ENCODE peak calls at places on chromosomes 12 and 14, in nine cellular contexts. One of them, this sample, is unnamed.

GRCh38 chr14:59422069-59422881 is 42.9 kb downstream of the GPR135 start:
- DNase-seq in RWPE1: no peak
- DNase-seq in SJSA1: no peak
- DNase-seq in epithelial cell of esophagus: no peak
- DNase-seq in neural crest cell: no peak
- DNase-seq in hippocampal formation: no peak
- DNase-seq in stimulated activated CD8-positive, alpha-beta memory T cell treated with anti-CD3 and anti-CD28 coated beads, Interleukin-15, amount 100 ng/mL, for 24 hours: no peak
- DNase-seq in HFF-Myc: no peak
- DNase-seq in NCI-H2081: no peak
- DNase-seq in this sample: no peak

GRCh38 chr14:65728604-65729003 is 316.1 kb downstream of the FUT8 start:
- DNase-seq in hippocampal formation: no peak
- DNase-seq in SJSA1: no peak
- DNase-seq in stimulated activated CD8-positive, alpha-beta memory T cell treated with anti-CD3 and anti-CD28 coated beads, Interleukin-15, amount 100 ng/mL, for 24 hours: no peak
- DNase-seq in NCI-H2081: no peak
- DNase-seq in epithelial cell of esophagus: no peak
- DNase-seq in HFF-Myc: no peak
- DNase-seq in neural crest cell: no peak
- DNase-seq in RWPE1: no peak
- DNase-seq in this sample: no peak

GRCh38 chr14:61749867-61750266 is 12.4 kb upstream of the SNAPC1 start:
- DNase-seq in HFF-Myc: no peak
- DNase-seq in hippocampal formation: no peak
- DNase-seq in NCI-H2081: peak
- DNase-seq in RWPE1: no peak
- DNase-seq in SJSA1: no peak
- DNase-seq in stimulated activated CD8-positive, alpha-beta memory T cell treated with anti-CD3 and anti-CD28 coated beads, Interleukin-15, amount 100 ng/mL, for 24 hours: no peak
- DNase-seq in neural crest cell: no peak
- DNase-seq in epithelial cell of esophagus: peak
- DNase-seq in this sample: no peak

GRCh38 chr12:18296909-18297280 is 35.6 kb downstream of the PIK3C2G start:
- DNase-seq in neural crest cell: no peak
- DNase-seq in HFF-Myc: no peak
- DNase-seq in NCI-H2081: no peak
- DNase-seq in SJSA1: peak
- DNase-seq in hippocampal formation: no peak
- DNase-seq in stimulated activated CD8-positive, alpha-beta memory T cell treated with anti-CD3 and anti-CD28 coated beads, Interleukin-15, amount 100 ng/mL, for 24 hours: no peak
- DNase-seq in epithelial cell of esophagus: no peak
- DNase-seq in RWPE1: no peak
- DNase-seq in this sample: no peak

GRCh38 chr14:81176224-81176623 is 44.5 kb downstream of the GTF2A1 start:
- DNase-seq in HFF-Myc: no peak
- DNase-seq in stimulated activated CD8-positive, alpha-beta memory T cell treated with anti-CD3 and anti-CD28 coated beads, Interleukin-15, amount 100 ng/mL, for 24 hours: no peak
- DNase-seq in epithelial cell of esophagus: no peak
- DNase-seq in NCI-H2081: no peak
- DNase-seq in RWPE1: no peak
- DNase-seq in neural crest cell: no peak
- DNase-seq in hippocampal formation: peak
- DNase-seq in SJSA1: no peak
- DNase-seq in this sample: no peak

GRCh38 chr14:67820428-67820881 is 876 bp downstream of the RAD51B start:
- DNase-seq in hippocampal formation: no peak
- DNase-seq in epithelial cell of esophagus: peak
- DNase-seq in HFF-Myc: no peak
- DNase-seq in RWPE1: peak
- DNase-seq in NCI-H2081: no peak
- DNase-seq in stimulated activated CD8-positive, alpha-beta memory T cell treated with anti-CD3 and anti-CD28 coated beads, Interleukin-15, amount 100 ng/mL, for 24 hours: no peak
- DNase-seq in SJSA1: peak
- DNase-seq in neural crest cell: no peak
- DNase-seq in this sample: no peak

GRCh38 chr12:105738036-105738435 is 400.7 kb downstream of the NUAK1 start:
- DNase-seq in neural crest cell: no peak
- DNase-seq in epithelial cell of esophagus: peak
- DNase-seq in RWPE1: no peak
- DNase-seq in HFF-Myc: no peak
- DNase-seq in hippocampal formation: no peak
- DNase-seq in stimulated activated CD8-positive, alpha-beta memory T cell treated with anti-CD3 and anti-CD28 coated beads, Interleukin-15, amount 100 ng/mL, for 24 hours: no peak
- DNase-seq in NCI-H2081: no peak
- DNase-seq in SJSA1: peak
- DNase-seq in this sample: no peak

GRCh38 chr12:111773801-111774551 is 7.2 kb downstream of the ALDH2 start:
- DNase-seq in HFF-Myc: peak
- DNase-seq in RWPE1: peak
- DNase-seq in hippocampal formation: peak
- DNase-seq in NCI-H2081: no peak
- DNase-seq in stimulated activated CD8-positive, alpha-beta memory T cell treated with anti-CD3 and anti-CD28 coated beads, Interleukin-15, amount 100 ng/mL, for 24 hours: no peak
- DNase-seq in SJSA1: peak
- DNase-seq in epithelial cell of esophagus: peak
- DNase-seq in neural crest cell: no peak
- DNase-seq in this sample: no peak

GRCh38 chr12:97464241-97465011 is 1.8 kb downstream of the RMST start:
- DNase-seq in neural crest cell: peak
- DNase-seq in RWPE1: no peak
- DNase-seq in stimulated activated CD8-positive, alpha-beta memory T cell treated with anti-CD3 and anti-CD28 coated beads, Interleukin-15, amount 100 ng/mL, for 24 hours: no peak
- DNase-seq in epithelial cell of esophagus: no peak
- DNase-seq in SJSA1: no peak
- DNase-seq in hippocampal formation: no peak
- DNase-seq in HFF-Myc: no peak
- DNase-seq in NCI-H2081: peak
- DNase-seq in this sample: no peak

GRCh38 chr14:66003082-66003740 is 483.0 kb upstream of the CCDC196 start:
- DNase-seq in stimulated activated CD8-positive, alpha-beta memory T cell treated with anti-CD3 and anti-CD28 coated beads, Interleukin-15, amount 100 ng/mL, for 24 hours: no peak
- DNase-seq in neural crest cell: no peak
- DNase-seq in RWPE1: peak
- DNase-seq in HFF-Myc: no peak
- DNase-seq in hippocampal formation: no peak
- DNase-seq in SJSA1: no peak
- DNase-seq in epithelial cell of esophagus: peak
- DNase-seq in NCI-H2081: no peak
- DNase-seq in this sample: no peak

GRCh38 chr12:43278268-43278832 is 273.7 kb downstream of the ADAMTS20 start:
- DNase-seq in neural crest cell: no peak
- DNase-seq in RWPE1: no peak
- DNase-seq in NCI-H2081: no peak
- DNase-seq in hippocampal formation: no peak
- DNase-seq in epithelial cell of esophagus: peak
- DNase-seq in stimulated activated CD8-positive, alpha-beta memory T cell treated with anti-CD3 and anti-CD28 coated beads, Interleukin-15, amount 100 ng/mL, for 24 hours: no peak
- DNase-seq in HFF-Myc: no peak
- DNase-seq in SJSA1: no peak
- DNase-seq in this sample: no peak

GRCh38 chr12:21659383-21659782 is 1.7 kb upstream of the LDHB start:
- DNase-seq in SJSA1: no peak
- DNase-seq in NCI-H2081: no peak
- DNase-seq in stimulated activated CD8-positive, alpha-beta memory T cell treated with anti-CD3 and anti-CD28 coated beads, Interleukin-15, amount 100 ng/mL, for 24 hours: no peak
- DNase-seq in hippocampal formation: no peak
- DNase-seq in epithelial cell of esophagus: no peak
- DNase-seq in RWPE1: no peak
- DNase-seq in neural crest cell: no peak
- DNase-seq in HFF-Myc: no peak
- DNase-seq in this sample: no peak

GRCh38 chr14:89372156-89372555 is 44.9 kb downstream of the FOXN3 start:
- DNase-seq in HFF-Myc: no peak
- DNase-seq in epithelial cell of esophagus: no peak
- DNase-seq in SJSA1: no peak
- DNase-seq in NCI-H2081: no peak
- DNase-seq in RWPE1: no peak
- DNase-seq in neural crest cell: no peak
- DNase-seq in hippocampal formation: no peak
- DNase-seq in stimulated activated CD8-positive, alpha-beta memory T cell treated with anti-CD3 and anti-CD28 coated beads, Interleukin-15, amount 100 ng/mL, for 24 hours: no peak
- DNase-seq in this sample: no peak

GRCh38 chr14:90483551-90483950 is 86.7 kb downstream of the CALM1 start:
- DNase-seq in neural crest cell: no peak
- DNase-seq in epithelial cell of esophagus: peak
- DNase-seq in HFF-Myc: no peak
- DNase-seq in SJSA1: no peak
- DNase-seq in hippocampal formation: no peak
- DNase-seq in stimulated activated CD8-positive, alpha-beta memory T cell treated with anti-CD3 and anti-CD28 coated beads, Interleukin-15, amount 100 ng/mL, for 24 hours: no peak
- DNase-seq in RWPE1: peak
- DNase-seq in NCI-H2081: peak
- DNase-seq in this sample: no peak

GRCh38 chr14:78010688-78011087 is 159.5 kb upstream of the NRXN3 start:
- DNase-seq in stimulated activated CD8-positive, alpha-beta memory T cell treated with anti-CD3 and anti-CD28 coated beads, Interleukin-15, amount 100 ng/mL, for 24 hours: no peak
- DNase-seq in hippocampal formation: no peak
- DNase-seq in neural crest cell: no peak
- DNase-seq in RWPE1: peak
- DNase-seq in SJSA1: no peak
- DNase-seq in epithelial cell of esophagus: peak
- DNase-seq in HFF-Myc: no peak
- DNase-seq in NCI-H2081: no peak
- DNase-seq in this sample: no peak

GRCh38 chr14:100802766-100803693 is 22.9 kb upstream of the MEG3 start:
- DNase-seq in hippocampal formation: no peak
- DNase-seq in HFF-Myc: no peak
- DNase-seq in NCI-H2081: no peak
- DNase-seq in epithelial cell of esophagus: no peak
- DNase-seq in RWPE1: no peak
- DNase-seq in neural crest cell: no peak
- DNase-seq in SJSA1: no peak
- DNase-seq in stimulated activated CD8-positive, alpha-beta memory T cell treated with anti-CD3 and anti-CD28 coated beads, Interleukin-15, amount 100 ng/mL, for 24 hours: no peak
- DNase-seq in this sample: no peak

GRCh38 chr14:53845813-53846693 is 110.6 kb downstream of the BMP4 start:
- DNase-seq in HFF-Myc: no peak
- DNase-seq in RWPE1: no peak
- DNase-seq in hippocampal formation: no peak
- DNase-seq in SJSA1: no peak
- DNase-seq in epithelial cell of esophagus: peak
- DNase-seq in stimulated activated CD8-positive, alpha-beta memory T cell treated with anti-CD3 and anti-CD28 coated beads, Interleukin-15, amount 100 ng/mL, for 24 hours: no peak
- DNase-seq in NCI-H2081: no peak
- DNase-seq in neural crest cell: no peak
- DNase-seq in this sample: no peak

GRCh38 chr12:124664395-124665111 is 97.1 kb upstream of the NCOR2 start:
- DNase-seq in RWPE1: no peak
- DNase-seq in epithelial cell of esophagus: no peak
- DNase-seq in hippocampal formation: no peak
- DNase-seq in HFF-Myc: no peak
- DNase-seq in stimulated activated CD8-positive, alpha-beta memory T cell treated with anti-CD3 and anti-CD28 coated beads, Interleukin-15, amount 100 ng/mL, for 24 hours: no peak
- DNase-seq in neural crest cell: no peak
- DNase-seq in NCI-H2081: no peak
- DNase-seq in SJSA1: no peak
- DNase-seq in this sample: no peak

GRCh38 chr14:90140956-90141316 is 79.1 kb downstream of the KCNK13 start:
- DNase-seq in NCI-H2081: no peak
- DNase-seq in neural crest cell: no peak
- DNase-seq in epithelial cell of esophagus: peak
- DNase-seq in RWPE1: no peak
- DNase-seq in SJSA1: peak
- DNase-seq in hippocampal formation: no peak
- DNase-seq in HFF-Myc: no peak
- DNase-seq in stimulated activated CD8-positive, alpha-beta memory T cell treated with anti-CD3 and anti-CD28 coated beads, Interleukin-15, amount 100 ng/mL, for 24 hours: no peak
- DNase-seq in this sample: peak

GRCh38 chr14:100673085-100673806 is 53.4 kb upstream of the DLK1 start:
- DNase-seq in HFF-Myc: no peak
- DNase-seq in NCI-H2081: peak
- DNase-seq in SJSA1: no peak
- DNase-seq in neural crest cell: no peak
- DNase-seq in hippocampal formation: no peak
- DNase-seq in stimulated activated CD8-positive, alpha-beta memory T cell treated with anti-CD3 and anti-CD28 coated beads, Interleukin-15, amount 100 ng/mL, for 24 hours: no peak
- DNase-seq in epithelial cell of esophagus: no peak
- DNase-seq in RWPE1: no peak
- DNase-seq in this sample: no peak

GRCh38 chr14:63800651-63801385 is 52.0 kb upstream of the SYNE2 start:
- DNase-seq in SJSA1: no peak
- DNase-seq in NCI-H2081: no peak
- DNase-seq in neural crest cell: no peak
- DNase-seq in stimulated activated CD8-positive, alpha-beta memory T cell treated with anti-CD3 and anti-CD28 coated beads, Interleukin-15, amount 100 ng/mL, for 24 hours: no peak
- DNase-seq in hippocampal formation: no peak
- DNase-seq in RWPE1: no peak
- DNase-seq in HFF-Myc: no peak
- DNase-seq in epithelial cell of esophagus: peak
- DNase-seq in this sample: no peak

GRCh38 chr12:113987261-113988063 is 21.3 kb upstream of the RBM19 start:
- DNase-seq in neural crest cell: no peak
- DNase-seq in stimulated activated CD8-positive, alpha-beta memory T cell treated with anti-CD3 and anti-CD28 coated beads, Interleukin-15, amount 100 ng/mL, for 24 hours: no peak
- DNase-seq in RWPE1: no peak
- DNase-seq in hippocampal formation: no peak
- DNase-seq in NCI-H2081: no peak
- DNase-seq in epithelial cell of esophagus: no peak
- DNase-seq in SJSA1: peak
- DNase-seq in HFF-Myc: no peak
- DNase-seq in this sample: no peak

GRCh38 chr12:130958557-130959140 is 4.9 kb downstream of the ADGRD1 start:
- DNase-seq in HFF-Myc: no peak
- DNase-seq in RWPE1: no peak
- DNase-seq in hippocampal formation: no peak
- DNase-seq in stimulated activated CD8-positive, alpha-beta memory T cell treated with anti-CD3 and anti-CD28 coated beads, Interleukin-15, amount 100 ng/mL, for 24 hours: no peak
- DNase-seq in neural crest cell: no peak
- DNase-seq in SJSA1: no peak
- DNase-seq in NCI-H2081: no peak
- DNase-seq in epithelial cell of esophagus: no peak
- DNase-seq in this sample: no peak

GRCh38 chr12:102769323-102769916 is 147.6 kb downstream of the PAH start:
- DNase-seq in epithelial cell of esophagus: peak
- DNase-seq in neural crest cell: peak
- DNase-seq in HFF-Myc: peak
- DNase-seq in stimulated activated CD8-positive, alpha-beta memory T cell treated with anti-CD3 and anti-CD28 coated beads, Interleukin-15, amount 100 ng/mL, for 24 hours: no peak
- DNase-seq in RWPE1: peak
- DNase-seq in SJSA1: peak
- DNase-seq in hippocampal formation: peak
- DNase-seq in NCI-H2081: peak
- DNase-seq in this sample: peak

GRCh38 chr14:101088714-101089113 is 185.2 kb upstream of the RTL1 start:
- DNase-seq in neural crest cell: no peak
- DNase-seq in epithelial cell of esophagus: no peak
- DNase-seq in hippocampal formation: no peak
- DNase-seq in SJSA1: no peak
- DNase-seq in RWPE1: no peak
- DNase-seq in stimulated activated CD8-positive, alpha-beta memory T cell treated with anti-CD3 and anti-CD28 coated beads, Interleukin-15, amount 100 ng/mL, for 24 hours: no peak
- DNase-seq in NCI-H2081: no peak
- DNase-seq in HFF-Myc: no peak
- DNase-seq in this sample: no peak

GRCh38 chr12:1670244-1670814 is 20.5 kb upstream of the ADIPOR2 start:
- DNase-seq in stimulated activated CD8-positive, alpha-beta memory T cell treated with anti-CD3 and anti-CD28 coated beads, Interleukin-15, amount 100 ng/mL, for 24 hours: no peak
- DNase-seq in neural crest cell: no peak
- DNase-seq in hippocampal formation: no peak
- DNase-seq in HFF-Myc: no peak
- DNase-seq in NCI-H2081: no peak
- DNase-seq in epithelial cell of esophagus: no peak
- DNase-seq in SJSA1: no peak
- DNase-seq in RWPE1: no peak
- DNase-seq in this sample: no peak

GRCh38 chr12:124270671-124271070 is 24.2 kb upstream of the RFLNA start:
- DNase-seq in HFF-Myc: no peak
- DNase-seq in RWPE1: no peak
- DNase-seq in hippocampal formation: no peak
- DNase-seq in neural crest cell: no peak
- DNase-seq in stimulated activated CD8-positive, alpha-beta memory T cell treated with anti-CD3 and anti-CD28 coated beads, Interleukin-15, amount 100 ng/mL, for 24 hours: no peak
- DNase-seq in NCI-H2081: no peak
- DNase-seq in SJSA1: no peak
- DNase-seq in epithelial cell of esophagus: no peak
- DNase-seq in this sample: no peak

GRCh38 chr12:47021298-47021697 is 58.1 kb upstream of the PCED1B start:
- DNase-seq in RWPE1: peak
- DNase-seq in hippocampal formation: peak
- DNase-seq in SJSA1: peak
- DNase-seq in HFF-Myc: peak
- DNase-seq in neural crest cell: peak
- DNase-seq in stimulated activated CD8-positive, alpha-beta memory T cell treated with anti-CD3 and anti-CD28 coated beads, Interleukin-15, amount 100 ng/mL, for 24 hours: no peak
- DNase-seq in NCI-H2081: peak
- DNase-seq in epithelial cell of esophagus: peak
- DNase-seq in this sample: no peak

GRCh38 chr14:54220122-54220691 is 176.6 kb upstream of the CDKN3 start:
- DNase-seq in neural crest cell: peak
- DNase-seq in stimulated activated CD8-positive, alpha-beta memory T cell treated with anti-CD3 and anti-CD28 coated beads, Interleukin-15, amount 100 ng/mL, for 24 hours: no peak
- DNase-seq in HFF-Myc: no peak
- DNase-seq in SJSA1: no peak
- DNase-seq in NCI-H2081: no peak
- DNase-seq in epithelial cell of esophagus: no peak
- DNase-seq in hippocampal formation: no peak
- DNase-seq in RWPE1: no peak
- DNase-seq in this sample: no peak

GRCh38 chr14:68394113-68394718 is 398.7 kb downstream of the ZFP36L1 start:
- DNase-seq in stimulated activated CD8-positive, alpha-beta memory T cell treated with anti-CD3 and anti-CD28 coated beads, Interleukin-15, amount 100 ng/mL, for 24 hours: no peak
- DNase-seq in neural crest cell: no peak
- DNase-seq in HFF-Myc: no peak
- DNase-seq in RWPE1: no peak
- DNase-seq in hippocampal formation: no peak
- DNase-seq in NCI-H2081: no peak
- DNase-seq in epithelial cell of esophagus: no peak
- DNase-seq in SJSA1: no peak
- DNase-seq in this sample: no peak

GRCh38 chr12:6029401-6029800 is 84.3 kb upstream of the ANO2 start:
- DNase-seq in SJSA1: no peak
- DNase-seq in RWPE1: no peak
- DNase-seq in neural crest cell: no peak
- DNase-seq in stimulated activated CD8-positive, alpha-beta memory T cell treated with anti-CD3 and anti-CD28 coated beads, Interleukin-15, amount 100 ng/mL, for 24 hours: no peak
- DNase-seq in epithelial cell of esophagus: no peak
- DNase-seq in NCI-H2081: no peak
- DNase-seq in hippocampal formation: no peak
- DNase-seq in HFF-Myc: no peak
- DNase-seq in this sample: no peak